ENCODE peak calls at places on chromosome 22, in ten cellular contexts. H is left ventricle myocardium inferior; A is activated gamma-delta T cell treated with anti-CD3 and anti-CD28 coated beads, Interleukin-2, amount 50 U/mL, for 16 hours; Z is naive B cell; C is ureter; E is Right ventricle myocardium inferior; P is astrocyte; D is HuH-7.5; K is HFF-Myc; O is activated CD4-positive, CD25-positive, alpha-beta regulatory T cell. B is an unnamed sample.

GRCh38 chr22:23215294-23216204 is 35.2 kb downstream of the BCR start:
- DNase-seq in H (no peak), A (no peak), Z (peak), C (no peak), E (no peak), P (peak), D (no peak), K (no peak), O (no peak), B (no peak)

GRCh38 chr22:20494978-20495860 is at the start of gene KLHL22:
- DNase-seq in H (no peak), A (no peak), Z (peak), C (peak), E (no peak), P (peak), D (peak), K (no peak), O (no peak), B (peak)

GRCh38 chr22:23085785-23086184 is 15.5 kb downstream of the GNAZ start:
- DNase-seq in H (no peak), A (no peak), Z (no peak), C (no peak), E (no peak), P (no peak), D (no peak), K (no peak), O (no peak), B (no peak)

GRCh38 chr22:48299124-48299523 is 1528.5 kb downstream of the BRD1 start:
- DNase-seq in H (no peak), A (no peak), Z (no peak), C (no peak), E (no peak), P (no peak), D (no peak), K (no peak), O (no peak), B (no peak)

GRCh38 chr22:39087881-39088687 is 9.0 kb upstream of the APOBEC3H start:
- DNase-seq in H (peak), A (no peak), Z (no peak), C (no peak), E (no peak), P (no peak), D (no peak), K (no peak), O (no peak), B (no peak)

GRCh38 chr22:19757985-19758895 is 2.3 kb upstream of the TBX1 start:
- DNase-seq in H (no peak), A (no peak), Z (no peak), C (no peak), E (peak), P (no peak), D (no peak), K (no peak), O (no peak), B (no peak)

GRCh38 chr22:44758354-44758969 is 6.1 kb downstream of the ARHGAP8 start:
- DNase-seq in H (no peak), A (no peak), Z (no peak), C (no peak), E (no peak), P (peak), D (no peak), K (peak), O (no peak), B (no peak)

GRCh38 chr22:39916496-39916895 is 15.6 kb downstream of the GRAP2 start:
- DNase-seq in H (no peak), A (no peak), Z (no peak), C (no peak), E (no peak), P (no peak), D (no peak), K (no peak), O (no peak), B (no peak)

GRCh38 chr22:43848366-43849171 is 13.7 kb downstream of the SULT4A1 start:
- DNase-seq in H (peak), A (no peak), Z (no peak), C (no peak), E (no peak), P (peak), D (no peak), K (no peak), O (no peak), B (no peak)

GRCh38 chr22:29509298-29509697 is 29.3 kb downstream of the NEFH start:
- DNase-seq in H (no peak), A (no peak), Z (no peak), C (no peak), E (no peak), P (no peak), D (no peak), K (no peak), O (no peak), B (no peak)

GRCh38 chr22:49012695-49013094 is 815.0 kb downstream of the BRD1 start:
- DNase-seq in H (no peak), A (no peak), Z (no peak), C (no peak), E (no peak), P (no peak), D (no peak), K (no peak), O (no peak), B (no peak)

GRCh38 chr22:46057206-46057605 is 80.2 kb upstream of the WNT7B start:
- DNase-seq in H (peak), A (no peak), Z (no peak), C (peak), E (no peak), P (peak), D (no peak), K (no peak), O (no peak), B (no peak)

B was measured in stimulated activated effector memory CD8-positive, alpha-beta T cell treated with anti-CD3 and anti-CD28 coated beads, Interleukin-12 subunit alpha, Interleukin-12 subunit beta, amount 100 ng/mL, for 72 hours.